ENCODE peak calls at places on chromosomes 3 and 15, in eight cellular contexts. H is neuronal stem cell, R is ovary, F is psoas muscle, D is astrocyte, P is mammary epithelial cell, Q is right cardiac atrium, C is A549. M is an unnamed sample.

GRCh38 chr3:22495826-22496225 is 707.3 kb upstream of the UBE2E2 start:
- DNase-seq in H (no peak), R (no peak), F (no peak), D (no peak), P (no peak), Q (no peak), C (no peak), M (no peak)

GRCh38 chr3:541328-541727 is 344.8 kb downstream of the CHL1 start:
- DNase-seq in H (no peak), R (no peak), F (no peak), D (no peak), P (no peak), Q (no peak), C (no peak), M (no peak)

GRCh38 chr3:58955308-58955707 is 94.5 kb downstream of the CFAP20DC start:
- DNase-seq in H (no peak), R (no peak), F (no peak), D (no peak), P (no peak), Q (no peak), C (no peak), M (no peak)

GRCh38 chr3:95228416-95228815 is 1165.6 kb downstream of the NSUN3 start:
- DNase-seq in H (no peak), R (no peak), F (no peak), D (no peak), P (no peak), Q (no peak), C (no peak), M (no peak)

GRCh38 chr3:53796161-53796560 is 50.1 kb downstream of the CHDH start:
- DNase-seq in H (no peak), R (no peak), F (no peak), D (no peak), P (no peak), Q (peak; percentile 25), C (no peak), M (no peak)

GRCh38 chr3:176286456-176287115 is 910.7 kb downstream of the TBL1XR1 start:
- DNase-seq in H (no peak), R (no peak), F (no peak), D (no peak), P (no peak), Q (no peak), C (no peak), M (no peak)

GRCh38 chr3:41076399-41076798 is 122.9 kb upstream of the CTNNB1 start:
- DNase-seq in H (no peak), R (no peak), F (no peak), D (no peak), P (no peak), Q (no peak), C (no peak), M (no peak)

GRCh38 chr3:168121175-168121853 is 25.6 kb upstream of the GOLIM4 start:
- DNase-seq in H (no peak), R (no peak), F (peak; percentile 58), D (peak; percentile 58), P (no peak), Q (peak; percentile 44), C (no peak), M (no peak)

GRCh38 chr3:34012102-34012461 is 213.7 kb downstream of the PDCD6IP start:
- DNase-seq in H (no peak), R (no peak), F (no peak), D (peak; percentile 99), P (peak; percentile 93), Q (no peak), C (peak; percentile 98), M (peak; percentile 80)

GRCh38 chr15:48414015-48414414 is 82.8 kb downstream of the DUT start:
- DNase-seq in H (no peak), R (peak; percentile 52), F (no peak), D (peak; percentile 88), P (no peak), Q (no peak), C (no peak), M (no peak)
- H3K27ac ChIP-seq in H (no peak overlapping the region), R (no peak overlapping the region), F (peak overlapping the region; percentile 46), D (peak overlapping the region; percentile 72), P (no peak overlapping the region), Q (no peak overlapping the region), C (no peak overlapping the region), M (peak overlapping the region; percentile 3)

DNA sequence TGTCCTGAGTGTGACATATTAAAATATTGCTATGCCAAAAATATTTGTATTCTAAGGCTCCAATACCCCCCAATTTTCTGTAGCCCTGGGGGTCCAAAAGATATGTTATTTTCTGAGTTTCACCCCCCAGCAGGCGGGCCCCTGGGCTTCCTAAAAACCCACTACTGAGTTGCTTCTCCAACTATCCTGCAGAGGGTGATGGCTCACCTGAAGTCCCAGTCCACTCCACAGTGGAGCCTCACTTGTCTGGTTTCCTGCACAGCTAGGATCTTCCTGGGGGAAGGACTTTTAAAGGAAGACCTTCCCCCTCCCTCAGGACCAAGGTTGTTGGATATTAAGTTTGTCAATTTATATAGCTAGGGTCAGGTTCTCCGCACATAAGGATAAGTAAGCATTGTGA is 1181.4 kb downstream of the ROBO2 start:
- DNase-seq in H (no peak), R (no peak), F (no peak), D (no peak), P (no peak), Q (no peak), C (no peak), M (no peak)
- H3K4me1 ChIP-seq in H (no peaks in the 10 kb centered on the region), R (no peaks in the 10 kb centered on the region), F (no peaks in the 10 kb centered on the region), D (no peaks in the 10 kb centered on the region), P (no peaks in the 10 kb centered on the region), Q (no peaks in the 10 kb centered on the region), C (no peaks in the 10 kb centered on the region), M (no peaks in the 10 kb centered on the region)

DNA sequence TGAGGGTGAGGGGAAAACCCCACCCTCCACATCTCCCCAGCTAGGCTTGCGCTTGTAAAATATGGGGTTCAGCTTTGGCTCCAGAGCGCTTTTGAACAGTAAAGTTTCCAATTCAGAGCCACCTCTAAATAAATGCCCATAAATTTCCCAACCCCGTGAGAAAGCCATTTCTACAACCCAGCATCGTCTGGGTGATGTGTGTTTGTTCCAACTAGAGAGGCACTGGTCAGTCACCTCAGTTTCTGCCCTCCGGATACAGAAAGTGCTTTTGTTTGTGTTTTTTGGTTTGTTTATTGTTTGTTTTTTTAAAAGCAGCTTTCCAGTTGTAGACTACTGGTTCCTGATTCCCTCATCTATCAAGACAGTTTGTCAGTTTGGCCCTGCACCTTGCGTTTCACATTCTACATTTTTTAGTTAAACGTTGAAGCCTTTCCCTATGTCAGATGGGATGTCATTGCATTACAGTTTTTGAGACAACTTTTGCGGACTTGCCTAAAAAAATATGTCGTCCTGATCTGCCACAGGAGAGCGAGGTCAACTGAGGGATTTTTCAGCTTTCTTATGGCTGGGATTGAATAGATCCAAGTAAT is 15.0 kb upstream of the SOX2 start:
- DNase-seq in H (no peak), R (no peak), F (no peak), D (no peak), P (no peak), Q (no peak), C (no peak), M (no peak)
- H3K27ac ChIP-seq in H (no peak overlapping the region), R (no peak overlapping the region), F (no peak overlapping the region), D (no peak overlapping the region), P (no peak overlapping the region), Q (no peak overlapping the region), C (no peak overlapping the region), M (no peak overlapping the region)

DNA sequence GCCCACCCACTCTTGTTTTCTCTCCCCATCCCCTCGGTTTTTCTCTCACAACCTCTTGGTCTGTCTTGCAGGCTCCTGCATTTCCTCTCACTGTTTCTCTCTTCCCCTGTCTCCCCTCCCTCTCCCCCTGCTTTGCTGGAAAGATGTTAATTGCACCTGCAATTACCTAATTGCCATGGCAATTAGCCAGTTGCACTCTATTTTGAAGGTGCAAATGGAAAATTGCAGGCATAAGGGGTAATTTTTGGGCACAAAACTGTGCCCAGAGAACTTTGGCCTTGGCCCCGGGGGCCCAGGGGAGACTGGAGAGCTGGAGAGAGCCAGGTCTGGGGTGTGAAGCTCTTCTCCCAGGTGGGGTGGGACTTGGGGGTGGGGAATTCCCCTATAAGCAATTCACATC is 164.5 kb upstream of the TLE3 start:
- DNase-seq in H (no peak), R (no peak), F (no peak), D (no peak), P (no peak), Q (no peak), C (no peak), M (no peak)
- H3K4me1 ChIP-seq in H (peaks cover 10% of the 10 kb centered on the region), R (peaks cover 18% of the 10 kb centered on the region), F (peaks cover 7% of the 10 kb centered on the region), D (peaks cover 18% of the 10 kb centered on the region), P (peaks cover 10% of the 10 kb centered on the region), Q (peaks cover 17% of the 10 kb centered on the region), C (no peaks in the 10 kb centered on the region), M (peaks cover 9% of the 10 kb centered on the region)

GRCh38 chr15:58466566-58466965 is 34.8 kb downstream of the LIPC start:
- DNase-seq in H (no peak), R (no peak), F (no peak), D (no peak), P (no peak), Q (no peak), C (no peak), M (no peak)

GRCh38 chr15:58465070-58465469 is 33.3 kb downstream of the LIPC start:
- DNase-seq in H (no peak), R (no peak), F (no peak), D (no peak), P (no peak), Q (no peak), C (no peak), M (no peak)

GRCh38 chr15:58467121-58467721 is 35.4 kb downstream of the LIPC start:
- DNase-seq in H (no peak), R (peak; percentile 36), F (no peak), D (peak; percentile 27), P (no peak), Q (no peak), C (no peak), M (no peak)

GRCh38 chr15:58467722-58468436 is 36.1 kb downstream of the LIPC start:
- DNase-seq in H (no peak), R (peak; percentile 57), F (no peak), D (peak; percentile 50), P (no peak), Q (no peak), C (no peak), M (no peak)

GRCh38 chr15:58465866-58466517 is 34.2 kb downstream of the LIPC start:
- DNase-seq in H (no peak), R (no peak), F (no peak), D (peak; percentile 46), P (peak; percentile 39), Q (no peak), C (no peak), M (no peak)
- H3K27ac ChIP-seq in H (no peak overlapping the region), R (no peak overlapping the region), F (no peak overlapping the region), D (no peak overlapping the region), P (no peak overlapping the region), Q (no peak overlapping the region), C (no peak overlapping the region), M (no peak overlapping the region)

DNA sequence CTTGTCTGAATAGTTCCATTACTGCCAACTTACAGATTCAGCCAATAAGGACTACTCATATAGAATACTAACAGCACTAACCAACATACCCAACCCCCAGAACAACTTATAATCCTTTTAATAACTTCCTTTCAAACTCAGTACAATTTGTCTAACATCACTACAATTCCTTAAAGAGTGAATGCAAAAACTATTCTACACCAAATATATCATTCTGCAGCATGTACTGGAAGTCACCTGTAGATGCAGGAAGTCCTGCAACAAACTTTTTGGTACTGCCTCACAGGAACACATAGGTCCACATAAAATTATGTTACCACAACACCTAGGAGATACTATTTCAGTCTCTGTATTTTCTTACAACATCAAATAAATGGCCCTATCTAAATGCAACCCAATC is 2.1 kb downstream of the CCNL1 start:
- DNase-seq in H (no peak), R (no peak), F (no peak), D (no peak), P (no peak), Q (no peak), C (no peak), M (no peak)
- H3K4me1 ChIP-seq in H (peaks cover 45% of the 10 kb centered on the region), R (peaks cover 3% of the 10 kb centered on the region), F (peaks cover 66% of the 10 kb centered on the region), D (peaks cover 49% of the 10 kb centered on the region), P (peaks cover 31% of the 10 kb centered on the region), Q (no peaks in the 10 kb centered on the region), C (peaks cover 56% of the 10 kb centered on the region), M (peaks cover 42% of the 10 kb centered on the region)